ENCODE peak calls at places on chromosomes 7 and 10, in four cellular contexts. One of them, this sample, is unnamed.

GRCh38 chr10:102392306-102392705 is 3.2 kb upstream of the NFKB2 start:
- DNase-seq in stimulated activated CD8-positive, alpha-beta memory T cell treated with anti-CD3 and anti-CD28 coated beads, Interleukin-15, amount 100 ng/mL, for 24 hours: no peak
- DNase-seq in SW480: no peak
- DNase-seq in left ventricle myocardium inferior: no peak
- DNase-seq in this sample: no peak

GRCh38 chr7:118169146-118169545 is 14.8 kb upstream of the LSM8 start:
- DNase-seq in stimulated activated CD8-positive, alpha-beta memory T cell treated with anti-CD3 and anti-CD28 coated beads, Interleukin-15, amount 100 ng/mL, for 24 hours: no peak
- DNase-seq in left ventricle myocardium inferior: no peak
- DNase-seq in SW480: no peak
- DNase-seq in this sample: no peak

GRCh38 chr7:115145512-115145911 is 223.6 kb downstream of the MDFIC start:
- DNase-seq in SW480: no peak
- DNase-seq in left ventricle myocardium inferior: no peak
- DNase-seq in stimulated activated CD8-positive, alpha-beta memory T cell treated with anti-CD3 and anti-CD28 coated beads, Interleukin-15, amount 100 ng/mL, for 24 hours: no peak
- DNase-seq in this sample: no peak

GRCh38 chr10:72503241-72503640 is 122.6 kb downstream of the MICU1 start:
- DNase-seq in left ventricle myocardium inferior: no peak
- DNase-seq in SW480: no peak
- DNase-seq in stimulated activated CD8-positive, alpha-beta memory T cell treated with anti-CD3 and anti-CD28 coated beads, Interleukin-15, amount 100 ng/mL, for 24 hours: no peak
- DNase-seq in this sample: no peak

GRCh38 chr7:113664867-113665266 is 253.9 kb downstream of the PPP1R3A start:
- DNase-seq in SW480: no peak
- DNase-seq in stimulated activated CD8-positive, alpha-beta memory T cell treated with anti-CD3 and anti-CD28 coated beads, Interleukin-15, amount 100 ng/mL, for 24 hours: no peak
- DNase-seq in left ventricle myocardium inferior: no peak
- DNase-seq in this sample: no peak

GRCh38 chr10:103241262-103242011 is 4.2 kb upstream of the RPEL1 start:
- DNase-seq in SW480: peak
- DNase-seq in left ventricle myocardium inferior: no peak
- DNase-seq in stimulated activated CD8-positive, alpha-beta memory T cell treated with anti-CD3 and anti-CD28 coated beads, Interleukin-15, amount 100 ng/mL, for 24 hours: no peak
- DNase-seq in this sample: no peak

GRCh38 chr7:156832195-156832877 is 60.6 kb downstream of the LMBR1 start:
- DNase-seq in SW480: no peak
- DNase-seq in stimulated activated CD8-positive, alpha-beta memory T cell treated with anti-CD3 and anti-CD28 coated beads, Interleukin-15, amount 100 ng/mL, for 24 hours: no peak
- DNase-seq in left ventricle myocardium inferior: no peak
- DNase-seq in this sample: no peak

GRCh38 chr10:79203014-79203675 is 134.4 kb downstream of the ZMIZ1 start:
- DNase-seq in left ventricle myocardium inferior: no peak
- DNase-seq in stimulated activated CD8-positive, alpha-beta memory T cell treated with anti-CD3 and anti-CD28 coated beads, Interleukin-15, amount 100 ng/mL, for 24 hours: no peak
- DNase-seq in SW480: no peak
- DNase-seq in this sample: no peak

GRCh38 chr7:138663741-138664710 is 37.1 kb downstream of the SVOPL start:
- DNase-seq in stimulated activated CD8-positive, alpha-beta memory T cell treated with anti-CD3 and anti-CD28 coated beads, Interleukin-15, amount 100 ng/mL, for 24 hours: no peak
- DNase-seq in left ventricle myocardium inferior: no peak
- DNase-seq in SW480: no peak
- DNase-seq in this sample: no peak

GRCh38 chr10:106741131-106741530 is 423.4 kb downstream of the SORCS1 start:
- DNase-seq in left ventricle myocardium inferior: no peak
- DNase-seq in stimulated activated CD8-positive, alpha-beta memory T cell treated with anti-CD3 and anti-CD28 coated beads, Interleukin-15, amount 100 ng/mL, for 24 hours: no peak
- DNase-seq in SW480: no peak
- DNase-seq in this sample: no peak

GRCh38 chr7:92253251-92253650 is 7.5 kb downstream of the ANKIB1 start:
- DNase-seq in SW480: no peak
- DNase-seq in stimulated activated CD8-positive, alpha-beta memory T cell treated with anti-CD3 and anti-CD28 coated beads, Interleukin-15, amount 100 ng/mL, for 24 hours: no peak
- DNase-seq in left ventricle myocardium inferior: no peak
- DNase-seq in this sample: no peak

GRCh38 chr7:142606081-142606480 is 143.2 kb upstream of the PRSS1 start:
- DNase-seq in stimulated activated CD8-positive, alpha-beta memory T cell treated with anti-CD3 and anti-CD28 coated beads, Interleukin-15, amount 100 ng/mL, for 24 hours: no peak
- DNase-seq in SW480: no peak
- DNase-seq in left ventricle myocardium inferior: no peak
- DNase-seq in this sample: no peak

GRCh38 chr7:27071622-27072390 is 24.0 kb downstream of the HOXA1 start:
- DNase-seq in left ventricle myocardium inferior: no peak
- DNase-seq in stimulated activated CD8-positive, alpha-beta memory T cell treated with anti-CD3 and anti-CD28 coated beads, Interleukin-15, amount 100 ng/mL, for 24 hours: no peak
- DNase-seq in SW480: no peak
- DNase-seq in this sample: peak

GRCh38 chr7:883029-884021 is 7.0 kb downstream of the GET4 start:
- DNase-seq in stimulated activated CD8-positive, alpha-beta memory T cell treated with anti-CD3 and anti-CD28 coated beads, Interleukin-15, amount 100 ng/mL, for 24 hours: no peak
- DNase-seq in SW480: no peak
- DNase-seq in left ventricle myocardium inferior: peak
- DNase-seq in this sample: no peak

GRCh38 chr10:66827353-66827752 is 98.5 kb upstream of the LRRTM3 start:
- DNase-seq in left ventricle myocardium inferior: no peak
- DNase-seq in stimulated activated CD8-positive, alpha-beta memory T cell treated with anti-CD3 and anti-CD28 coated beads, Interleukin-15, amount 100 ng/mL, for 24 hours: no peak
- DNase-seq in SW480: no peak
- DNase-seq in this sample: no peak

GRCh38 chr7:85030893-85031292 is 156.0 kb downstream of the SEMA3D start:
- DNase-seq in stimulated activated CD8-positive, alpha-beta memory T cell treated with anti-CD3 and anti-CD28 coated beads, Interleukin-15, amount 100 ng/mL, for 24 hours: no peak
- DNase-seq in SW480: peak
- DNase-seq in left ventricle myocardium inferior: no peak
- DNase-seq in this sample: peak

GRCh38 chr10:47421057-47421952 is 37.2 kb upstream of the ZNF488 start:
- DNase-seq in SW480: peak
- DNase-seq in left ventricle myocardium inferior: no peak
- DNase-seq in stimulated activated CD8-positive, alpha-beta memory T cell treated with anti-CD3 and anti-CD28 coated beads, Interleukin-15, amount 100 ng/mL, for 24 hours: no peak
- DNase-seq in this sample: no peak

GRCh38 chr10:122273966-122274545 is 3.0 kb downstream of the BTBD16 start:
- DNase-seq in left ventricle myocardium inferior: no peak
- DNase-seq in stimulated activated CD8-positive, alpha-beta memory T cell treated with anti-CD3 and anti-CD28 coated beads, Interleukin-15, amount 100 ng/mL, for 24 hours: no peak
- DNase-seq in SW480: no peak
- DNase-seq in this sample: no peak

GRCh38 chr7:25852249-25852994 is 299.6 kb upstream of the NFE2L3 start:
- DNase-seq in SW480: peak
- DNase-seq in left ventricle myocardium inferior: no peak
- DNase-seq in stimulated activated CD8-positive, alpha-beta memory T cell treated with anti-CD3 and anti-CD28 coated beads, Interleukin-15, amount 100 ng/mL, for 24 hours: no peak
- DNase-seq in this sample: no peak

GRCh38 chr7:64885520-64886240 is 17.4 kb upstream of the ZNF273 start:
- DNase-seq in SW480: no peak
- DNase-seq in left ventricle myocardium inferior: no peak
- DNase-seq in stimulated activated CD8-positive, alpha-beta memory T cell treated with anti-CD3 and anti-CD28 coated beads, Interleukin-15, amount 100 ng/mL, for 24 hours: no peak
- DNase-seq in this sample: no peak

GRCh38 chr7:139525239-139525638 is 1.8 kb downstream of the CLEC2L start:
- DNase-seq in stimulated activated CD8-positive, alpha-beta memory T cell treated with anti-CD3 and anti-CD28 coated beads, Interleukin-15, amount 100 ng/mL, for 24 hours: no peak
- DNase-seq in left ventricle myocardium inferior: no peak
- DNase-seq in SW480: no peak
- DNase-seq in this sample: no peak

GRCh38 chr10:49328401-49329185 is 29.6 kb downstream of the C10orf71 start:
- DNase-seq in stimulated activated CD8-positive, alpha-beta memory T cell treated with anti-CD3 and anti-CD28 coated beads, Interleukin-15, amount 100 ng/mL, for 24 hours: no peak
- DNase-seq in SW480: no peak
- DNase-seq in left ventricle myocardium inferior: no peak
- DNase-seq in this sample: no peak

GRCh38 chr7:121505021-121505420 is 108.9 kb upstream of the FAM3C start:
- DNase-seq in left ventricle myocardium inferior: no peak
- DNase-seq in stimulated activated CD8-positive, alpha-beta memory T cell treated with anti-CD3 and anti-CD28 coated beads, Interleukin-15, amount 100 ng/mL, for 24 hours: no peak
- DNase-seq in SW480: no peak
- DNase-seq in this sample: no peak

GRCh38 chr10:17244712-17245365 is 16.8 kb downstream of the VIM start:
- DNase-seq in left ventricle myocardium inferior: no peak
- DNase-seq in stimulated activated CD8-positive, alpha-beta memory T cell treated with anti-CD3 and anti-CD28 coated beads, Interleukin-15, amount 100 ng/mL, for 24 hours: no peak
- DNase-seq in SW480: no peak
- DNase-seq in this sample: no peak

GRCh38 chr7:79241288-79242055 is 212.0 kb downstream of the MAGI2 start:
- DNase-seq in left ventricle myocardium inferior: no peak
- DNase-seq in SW480: no peak
- DNase-seq in stimulated activated CD8-positive, alpha-beta memory T cell treated with anti-CD3 and anti-CD28 coated beads, Interleukin-15, amount 100 ng/mL, for 24 hours: no peak
- DNase-seq in this sample: no peak

GRCh38 chr7:14195079-14195478 is 205.6 kb upstream of the ETV1 start:
- DNase-seq in SW480: no peak
- DNase-seq in left ventricle myocardium inferior: no peak
- DNase-seq in stimulated activated CD8-positive, alpha-beta memory T cell treated with anti-CD3 and anti-CD28 coated beads, Interleukin-15, amount 100 ng/mL, for 24 hours: no peak
- DNase-seq in this sample: peak

GRCh38 chr10:88728107-88728763 is 22.2 kb downstream of the LIPK start:
- DNase-seq in stimulated activated CD8-positive, alpha-beta memory T cell treated with anti-CD3 and anti-CD28 coated beads, Interleukin-15, amount 100 ng/mL, for 24 hours: no peak
- DNase-seq in left ventricle myocardium inferior: no peak
- DNase-seq in SW480: no peak
- DNase-seq in this sample: no peak

GRCh38 chr10:97333601-97334369 is 744 bp downstream of the FRAT2 start:
- DNase-seq in SW480: peak
- DNase-seq in stimulated activated CD8-positive, alpha-beta memory T cell treated with anti-CD3 and anti-CD28 coated beads, Interleukin-15, amount 100 ng/mL, for 24 hours: peak
- DNase-seq in left ventricle myocardium inferior: peak
- DNase-seq in this sample: no peak

GRCh38 chr7:104967595-104967994 is 46.4 kb upstream of the KMT2E start:
- DNase-seq in stimulated activated CD8-positive, alpha-beta memory T cell treated with anti-CD3 and anti-CD28 coated beads, Interleukin-15, amount 100 ng/mL, for 24 hours: no peak
- DNase-seq in SW480: no peak
- DNase-seq in left ventricle myocardium inferior: no peak
- DNase-seq in this sample: no peak

GRCh38 chr7:137606061-137606674 is 240.6 kb downstream of the DGKI start:
- DNase-seq in left ventricle myocardium inferior: no peak
- DNase-seq in stimulated activated CD8-positive, alpha-beta memory T cell treated with anti-CD3 and anti-CD28 coated beads, Interleukin-15, amount 100 ng/mL, for 24 hours: no peak
- DNase-seq in SW480: peak
- DNase-seq in this sample: peak

GRCh38 chr7:2717905-2718702 is 30.1 kb downstream of the AMZ1 start:
- DNase-seq in left ventricle myocardium inferior: no peak
- DNase-seq in stimulated activated CD8-positive, alpha-beta memory T cell treated with anti-CD3 and anti-CD28 coated beads, Interleukin-15, amount 100 ng/mL, for 24 hours: no peak
- DNase-seq in SW480: no peak
- DNase-seq in this sample: no peak

This sample was measured in COLO829.